ENCODE peak calls at places on chromosomes 5 and 9, in six cellular contexts. One of them, this sample, is unnamed.

GRCh38 chr9:1005043-1005667 is 28.7 kb downstream of the DMRT3 start:
- DNase-seq in stimulated activated CD8-positive, alpha-beta memory T cell treated with anti-CD3 and anti-CD28 coated beads, Interleukin-4, amount 100 ng/mL, for 1 hour: no peak
- DNase-seq in astrocyte of the spinal cord: peak; percentile 43
- DNase-seq in Kasumi-1: peak; percentile 45
- DNase-seq in stimulated activated CD4-positive, alpha-beta T cell treated with anti-CD3 and anti-CD28 coated beads, Interleukin-2, amount 100 ng/mL, for 48 hours: no peak
- DNase-seq in dermis blood vessel endothelial cell: peak; percentile 74
- DNase-seq in this sample: peak; percentile 70

GRCh38 chr5:139392324-139392677 is 2.6 kb upstream of the MZB1 start:
- DNase-seq in stimulated activated CD8-positive, alpha-beta memory T cell treated with anti-CD3 and anti-CD28 coated beads, Interleukin-4, amount 100 ng/mL, for 1 hour: no peak
- DNase-seq in astrocyte of the spinal cord: no peak
- DNase-seq in Kasumi-1: no peak
- DNase-seq in stimulated activated CD4-positive, alpha-beta T cell treated with anti-CD3 and anti-CD28 coated beads, Interleukin-2, amount 100 ng/mL, for 48 hours: no peak
- DNase-seq in dermis blood vessel endothelial cell: no peak
- DNase-seq in this sample: no peak

GRCh38 chr5:1516615-1517601 is 6.9 kb downstream of the LPCAT1 start:
- DNase-seq in stimulated activated CD8-positive, alpha-beta memory T cell treated with anti-CD3 and anti-CD28 coated beads, Interleukin-4, amount 100 ng/mL, for 1 hour: no peak
- DNase-seq in astrocyte of the spinal cord: peak; percentile 66
- DNase-seq in Kasumi-1: no peak
- DNase-seq in stimulated activated CD4-positive, alpha-beta T cell treated with anti-CD3 and anti-CD28 coated beads, Interleukin-2, amount 100 ng/mL, for 48 hours: no peak
- DNase-seq in dermis blood vessel endothelial cell: no peak
- DNase-seq in this sample: no peak

GRCh38 chr5:54093081-54093492 is 217.3 kb downstream of the ARL15 start:
- DNase-seq in stimulated activated CD8-positive, alpha-beta memory T cell treated with anti-CD3 and anti-CD28 coated beads, Interleukin-4, amount 100 ng/mL, for 1 hour: no peak
- DNase-seq in astrocyte of the spinal cord: no peak
- DNase-seq in Kasumi-1: no peak
- DNase-seq in stimulated activated CD4-positive, alpha-beta T cell treated with anti-CD3 and anti-CD28 coated beads, Interleukin-2, amount 100 ng/mL, for 48 hours: no peak
- DNase-seq in dermis blood vessel endothelial cell: no peak
- DNase-seq in this sample: no peak

GRCh38 chr5:65808818-65809217 is 86.8 kb downstream of the NLN start:
- DNase-seq in stimulated activated CD8-positive, alpha-beta memory T cell treated with anti-CD3 and anti-CD28 coated beads, Interleukin-4, amount 100 ng/mL, for 1 hour: no peak
- DNase-seq in astrocyte of the spinal cord: peak; percentile 51
- DNase-seq in Kasumi-1: no peak
- DNase-seq in stimulated activated CD4-positive, alpha-beta T cell treated with anti-CD3 and anti-CD28 coated beads, Interleukin-2, amount 100 ng/mL, for 48 hours: no peak
- DNase-seq in dermis blood vessel endothelial cell: peak; percentile 8
- DNase-seq in this sample: no peak

GRCh38 chr5:1021136-1021968 is 12.8 kb downstream of the NKD2 start:
- DNase-seq in stimulated activated CD8-positive, alpha-beta memory T cell treated with anti-CD3 and anti-CD28 coated beads, Interleukin-4, amount 100 ng/mL, for 1 hour: no peak
- DNase-seq in astrocyte of the spinal cord: no peak
- DNase-seq in Kasumi-1: no peak
- DNase-seq in stimulated activated CD4-positive, alpha-beta T cell treated with anti-CD3 and anti-CD28 coated beads, Interleukin-2, amount 100 ng/mL, for 48 hours: no peak
- DNase-seq in dermis blood vessel endothelial cell: no peak
- DNase-seq in this sample: peak; percentile 63

GRCh38 chr9:127563579-127563978 is 48.5 kb upstream of the STXBP1 start:
- DNase-seq in stimulated activated CD8-positive, alpha-beta memory T cell treated with anti-CD3 and anti-CD28 coated beads, Interleukin-4, amount 100 ng/mL, for 1 hour: no peak
- DNase-seq in astrocyte of the spinal cord: no peak
- DNase-seq in Kasumi-1: no peak
- DNase-seq in stimulated activated CD4-positive, alpha-beta T cell treated with anti-CD3 and anti-CD28 coated beads, Interleukin-2, amount 100 ng/mL, for 48 hours: no peak
- DNase-seq in dermis blood vessel endothelial cell: no peak
- DNase-seq in this sample: no peak

GRCh38 chr5:139061856-139062255 is 136.3 kb downstream of the SIL1 start:
- DNase-seq in stimulated activated CD8-positive, alpha-beta memory T cell treated with anti-CD3 and anti-CD28 coated beads, Interleukin-4, amount 100 ng/mL, for 1 hour: no peak
- DNase-seq in astrocyte of the spinal cord: peak; percentile 40
- DNase-seq in Kasumi-1: no peak
- DNase-seq in stimulated activated CD4-positive, alpha-beta T cell treated with anti-CD3 and anti-CD28 coated beads, Interleukin-2, amount 100 ng/mL, for 48 hours: no peak
- DNase-seq in dermis blood vessel endothelial cell: peak; percentile 30
- DNase-seq in this sample: peak; percentile 36

GRCh38 chr9:114499528-114499927 is 5.7 kb downstream of the WHRN start:
- DNase-seq in stimulated activated CD8-positive, alpha-beta memory T cell treated with anti-CD3 and anti-CD28 coated beads, Interleukin-4, amount 100 ng/mL, for 1 hour: no peak
- DNase-seq in astrocyte of the spinal cord: no peak
- DNase-seq in Kasumi-1: no peak
- DNase-seq in stimulated activated CD4-positive, alpha-beta T cell treated with anti-CD3 and anti-CD28 coated beads, Interleukin-2, amount 100 ng/mL, for 48 hours: no peak
- DNase-seq in dermis blood vessel endothelial cell: no peak
- DNase-seq in this sample: no peak

GRCh38 chr9:20041717-20042116 is 252.9 kb upstream of the SLC24A2 start:
- DNase-seq in stimulated activated CD8-positive, alpha-beta memory T cell treated with anti-CD3 and anti-CD28 coated beads, Interleukin-4, amount 100 ng/mL, for 1 hour: no peak
- DNase-seq in astrocyte of the spinal cord: no peak
- DNase-seq in Kasumi-1: no peak
- DNase-seq in stimulated activated CD4-positive, alpha-beta T cell treated with anti-CD3 and anti-CD28 coated beads, Interleukin-2, amount 100 ng/mL, for 48 hours: no peak
- DNase-seq in dermis blood vessel endothelial cell: no peak
- DNase-seq in this sample: peak; percentile 75

GRCh38 chr5:73899055-73899454 is 273.1 kb downstream of the ARHGEF28 start:
- DNase-seq in stimulated activated CD8-positive, alpha-beta memory T cell treated with anti-CD3 and anti-CD28 coated beads, Interleukin-4, amount 100 ng/mL, for 1 hour: no peak
- DNase-seq in astrocyte of the spinal cord: no peak
- DNase-seq in Kasumi-1: no peak
- DNase-seq in stimulated activated CD4-positive, alpha-beta T cell treated with anti-CD3 and anti-CD28 coated beads, Interleukin-2, amount 100 ng/mL, for 48 hours: no peak
- DNase-seq in dermis blood vessel endothelial cell: no peak
- DNase-seq in this sample: no peak

GRCh38 chr5:67416133-67416937 is 219.7 kb upstream of the CD180 start:
- DNase-seq in stimulated activated CD8-positive, alpha-beta memory T cell treated with anti-CD3 and anti-CD28 coated beads, Interleukin-4, amount 100 ng/mL, for 1 hour: no peak
- DNase-seq in astrocyte of the spinal cord: no peak
- DNase-seq in Kasumi-1: no peak
- DNase-seq in stimulated activated CD4-positive, alpha-beta T cell treated with anti-CD3 and anti-CD28 coated beads, Interleukin-2, amount 100 ng/mL, for 48 hours: no peak
- DNase-seq in dermis blood vessel endothelial cell: no peak
- DNase-seq in this sample: no peak

GRCh38 chr5:143480001-143480400 is 76.5 kb upstream of the NR3C1 start:
- DNase-seq in stimulated activated CD8-positive, alpha-beta memory T cell treated with anti-CD3 and anti-CD28 coated beads, Interleukin-4, amount 100 ng/mL, for 1 hour: no peak
- DNase-seq in astrocyte of the spinal cord: no peak
- DNase-seq in Kasumi-1: no peak
- DNase-seq in stimulated activated CD4-positive, alpha-beta T cell treated with anti-CD3 and anti-CD28 coated beads, Interleukin-2, amount 100 ng/mL, for 48 hours: no peak
- DNase-seq in dermis blood vessel endothelial cell: no peak
- DNase-seq in this sample: no peak

GRCh38 chr9:111633389-111633736 is 2.2 kb downstream of the DNAJC25 start:
- DNase-seq in stimulated activated CD8-positive, alpha-beta memory T cell treated with anti-CD3 and anti-CD28 coated beads, Interleukin-4, amount 100 ng/mL, for 1 hour: no peak
- DNase-seq in astrocyte of the spinal cord: no peak
- DNase-seq in Kasumi-1: no peak
- DNase-seq in stimulated activated CD4-positive, alpha-beta T cell treated with anti-CD3 and anti-CD28 coated beads, Interleukin-2, amount 100 ng/mL, for 48 hours: no peak
- DNase-seq in dermis blood vessel endothelial cell: no peak
- DNase-seq in this sample: no peak

GRCh38 chr5:150946351-150946905 is 41.6 kb upstream of the ZNF300 start:
- DNase-seq in stimulated activated CD8-positive, alpha-beta memory T cell treated with anti-CD3 and anti-CD28 coated beads, Interleukin-4, amount 100 ng/mL, for 1 hour: no peak
- DNase-seq in astrocyte of the spinal cord: peak; percentile 90
- DNase-seq in Kasumi-1: no peak
- DNase-seq in stimulated activated CD4-positive, alpha-beta T cell treated with anti-CD3 and anti-CD28 coated beads, Interleukin-2, amount 100 ng/mL, for 48 hours: no peak
- DNase-seq in dermis blood vessel endothelial cell: peak; percentile 92
- DNase-seq in this sample: peak; percentile 58

GRCh38 chr5:75668988-75669760 is 48.1 kb downstream of the POC5 start:
- DNase-seq in stimulated activated CD8-positive, alpha-beta memory T cell treated with anti-CD3 and anti-CD28 coated beads, Interleukin-4, amount 100 ng/mL, for 1 hour: no peak
- DNase-seq in astrocyte of the spinal cord: no peak
- DNase-seq in Kasumi-1: peak; percentile 61
- DNase-seq in stimulated activated CD4-positive, alpha-beta T cell treated with anti-CD3 and anti-CD28 coated beads, Interleukin-2, amount 100 ng/mL, for 48 hours: peak; percentile 57
- DNase-seq in dermis blood vessel endothelial cell: peak; percentile 95
- DNase-seq in this sample: no peak

GRCh38 chr9:100206899-100207298 is 107.9 kb downstream of the INVS start:
- DNase-seq in stimulated activated CD8-positive, alpha-beta memory T cell treated with anti-CD3 and anti-CD28 coated beads, Interleukin-4, amount 100 ng/mL, for 1 hour: no peak
- DNase-seq in astrocyte of the spinal cord: peak; percentile 25
- DNase-seq in Kasumi-1: no peak
- DNase-seq in stimulated activated CD4-positive, alpha-beta T cell treated with anti-CD3 and anti-CD28 coated beads, Interleukin-2, amount 100 ng/mL, for 48 hours: no peak
- DNase-seq in dermis blood vessel endothelial cell: peak; percentile 89
- DNase-seq in this sample: peak; percentile 29

GRCh38 chr9:129322022-129322621 is 144.1 kb upstream of the IER5L start:
- DNase-seq in stimulated activated CD8-positive, alpha-beta memory T cell treated with anti-CD3 and anti-CD28 coated beads, Interleukin-4, amount 100 ng/mL, for 1 hour: no peak
- DNase-seq in astrocyte of the spinal cord: no peak
- DNase-seq in Kasumi-1: no peak
- DNase-seq in stimulated activated CD4-positive, alpha-beta T cell treated with anti-CD3 and anti-CD28 coated beads, Interleukin-2, amount 100 ng/mL, for 48 hours: no peak
- DNase-seq in dermis blood vessel endothelial cell: no peak
- DNase-seq in this sample: no peak

GRCh38 chr5:146540421-146540820 is 24.4 kb upstream of the GPR151 start:
- DNase-seq in stimulated activated CD8-positive, alpha-beta memory T cell treated with anti-CD3 and anti-CD28 coated beads, Interleukin-4, amount 100 ng/mL, for 1 hour: no peak
- DNase-seq in astrocyte of the spinal cord: peak; percentile 40
- DNase-seq in Kasumi-1: no peak
- DNase-seq in stimulated activated CD4-positive, alpha-beta T cell treated with anti-CD3 and anti-CD28 coated beads, Interleukin-2, amount 100 ng/mL, for 48 hours: no peak
- DNase-seq in dermis blood vessel endothelial cell: no peak
- DNase-seq in this sample: no peak

GRCh38 chr9:5269249-5269715 is 35.2 kb downstream of the RLN2 start:
- DNase-seq in stimulated activated CD8-positive, alpha-beta memory T cell treated with anti-CD3 and anti-CD28 coated beads, Interleukin-4, amount 100 ng/mL, for 1 hour: no peak
- DNase-seq in astrocyte of the spinal cord: peak; percentile 58
- DNase-seq in Kasumi-1: no peak
- DNase-seq in stimulated activated CD4-positive, alpha-beta T cell treated with anti-CD3 and anti-CD28 coated beads, Interleukin-2, amount 100 ng/mL, for 48 hours: no peak
- DNase-seq in dermis blood vessel endothelial cell: peak; percentile 96
- DNase-seq in this sample: peak; percentile 80

GRCh38 chr9:125971895-125972729 is 224.9 kb downstream of the PBX3 start:
- DNase-seq in stimulated activated CD8-positive, alpha-beta memory T cell treated with anti-CD3 and anti-CD28 coated beads, Interleukin-4, amount 100 ng/mL, for 1 hour: no peak
- DNase-seq in astrocyte of the spinal cord: no peak
- DNase-seq in Kasumi-1: no peak
- DNase-seq in stimulated activated CD4-positive, alpha-beta T cell treated with anti-CD3 and anti-CD28 coated beads, Interleukin-2, amount 100 ng/mL, for 48 hours: no peak
- DNase-seq in dermis blood vessel endothelial cell: no peak
- DNase-seq in this sample: no peak

GRCh38 chr5:61599370-61600140 is 267.5 kb downstream of the ZSWIM6 start:
- DNase-seq in stimulated activated CD8-positive, alpha-beta memory T cell treated with anti-CD3 and anti-CD28 coated beads, Interleukin-4, amount 100 ng/mL, for 1 hour: no peak
- DNase-seq in astrocyte of the spinal cord: peak; percentile 30
- DNase-seq in Kasumi-1: peak; percentile 33
- DNase-seq in stimulated activated CD4-positive, alpha-beta T cell treated with anti-CD3 and anti-CD28 coated beads, Interleukin-2, amount 100 ng/mL, for 48 hours: no peak
- DNase-seq in dermis blood vessel endothelial cell: no peak
- DNase-seq in this sample: peak; percentile 24

GRCh38 chr5:62369039-62369438 is 34.7 kb downstream of the DIMT1 start:
- DNase-seq in stimulated activated CD8-positive, alpha-beta memory T cell treated with anti-CD3 and anti-CD28 coated beads, Interleukin-4, amount 100 ng/mL, for 1 hour: no peak
- DNase-seq in astrocyte of the spinal cord: no peak
- DNase-seq in Kasumi-1: peak; percentile 5
- DNase-seq in stimulated activated CD4-positive, alpha-beta T cell treated with anti-CD3 and anti-CD28 coated beads, Interleukin-2, amount 100 ng/mL, for 48 hours: no peak
- DNase-seq in dermis blood vessel endothelial cell: no peak
- DNase-seq in this sample: no peak

GRCh38 chr9:121773286-121773953 is 122.0 kb downstream of the DAB2IP start:
- DNase-seq in stimulated activated CD8-positive, alpha-beta memory T cell treated with anti-CD3 and anti-CD28 coated beads, Interleukin-4, amount 100 ng/mL, for 1 hour: no peak
- DNase-seq in astrocyte of the spinal cord: no peak
- DNase-seq in Kasumi-1: no peak
- DNase-seq in stimulated activated CD4-positive, alpha-beta T cell treated with anti-CD3 and anti-CD28 coated beads, Interleukin-2, amount 100 ng/mL, for 48 hours: no peak
- DNase-seq in dermis blood vessel endothelial cell: no peak
- DNase-seq in this sample: no peak

GRCh38 chr9:121499427-121500164 is at the start of gene GGTA1:
- DNase-seq in stimulated activated CD8-positive, alpha-beta memory T cell treated with anti-CD3 and anti-CD28 coated beads, Interleukin-4, amount 100 ng/mL, for 1 hour: no peak
- DNase-seq in astrocyte of the spinal cord: peak; percentile 37
- DNase-seq in Kasumi-1: peak; percentile 76
- DNase-seq in stimulated activated CD4-positive, alpha-beta T cell treated with anti-CD3 and anti-CD28 coated beads, Interleukin-2, amount 100 ng/mL, for 48 hours: peak; percentile 4
- DNase-seq in dermis blood vessel endothelial cell: peak; percentile 66
- DNase-seq in this sample: peak; percentile 31

GRCh38 chr5:150242495-150242894 is 47.1 kb downstream of the CAMK2A start:
- DNase-seq in stimulated activated CD8-positive, alpha-beta memory T cell treated with anti-CD3 and anti-CD28 coated beads, Interleukin-4, amount 100 ng/mL, for 1 hour: no peak
- DNase-seq in astrocyte of the spinal cord: no peak
- DNase-seq in Kasumi-1: no peak
- DNase-seq in stimulated activated CD4-positive, alpha-beta T cell treated with anti-CD3 and anti-CD28 coated beads, Interleukin-2, amount 100 ng/mL, for 48 hours: no peak
- DNase-seq in dermis blood vessel endothelial cell: no peak
- DNase-seq in this sample: no peak

GRCh38 chr9:121271368-121272351 is 3.7 kb downstream of the GSN start:
- DNase-seq in stimulated activated CD8-positive, alpha-beta memory T cell treated with anti-CD3 and anti-CD28 coated beads, Interleukin-4, amount 100 ng/mL, for 1 hour: no peak
- DNase-seq in astrocyte of the spinal cord: peak; percentile 84
- DNase-seq in Kasumi-1: peak; percentile 96
- DNase-seq in stimulated activated CD4-positive, alpha-beta T cell treated with anti-CD3 and anti-CD28 coated beads, Interleukin-2, amount 100 ng/mL, for 48 hours: no peak
- DNase-seq in dermis blood vessel endothelial cell: no peak
- DNase-seq in this sample: no peak

This sample was measured in A673.